ENCODE peak calls at places on chromosome 1, in four cellular contexts. S is foreskin fibroblast, L is neural crest cell, Q is HFFc6. B is an unnamed sample.

GRCh38 chr1:10186453-10187319 is 23.7 kb upstream of the KIF1B start:
- DNase-seq in S (peak), Q (peak), L (no peak), B (no peak)

GRCh38 chr1:42816600-42817439 is at the start of the genes ERMAP and SVBP:
- DNase-seq in S (peak), Q (peak), L (peak), B (peak)

GRCh38 chr1:161367684-161368398 is at the start of gene CFAP126:
- DNase-seq in S (peak), L (peak), Q (peak), B (no peak)

GRCh38 chr1:229380514-229381160 is 37.8 kb upstream of the CCSAP start:
- DNase-seq in Q (no peak), S (no peak), L (no peak), B (no peak)

GRCh38 chr1:187817782-187818181 is 989.0 kb downstream of the PLA2G4A start:
- DNase-seq in Q (no peak), S (no peak), L (no peak), B (no peak)

GRCh38 chr1:59570524-59570923 is 244.2 kb upstream of the HOOK1 start:
- DNase-seq in Q (no peak), L (no peak), S (no peak), B (no peak)

GRCh38 chr1:65508051-65508450 is 87.6 kb downstream of the LEPR start:
- DNase-seq in Q (no peak), L (no peak), S (peak), B (no peak)

GRCh38 chr1:178933709-178934573 is 63.1 kb upstream of the ANGPTL1 start:
- DNase-seq in S (peak), L (no peak), Q (no peak), B (no peak)

GRCh38 chr1:87334351-87335174 is 5.9 kb downstream of the LMO4 start:
- DNase-seq in L (peak), Q (peak), S (peak), B (peak)

GRCh38 chr1:40834968-40835545 is 27.1 kb downstream of the CITED4 start:
- DNase-seq in L (no peak), Q (no peak), S (no peak), B (no peak)

GRCh38 chr1:8816831-8817412 is 518 bp downstream of the RERE start:
- DNase-seq in L (peak), Q (peak), S (no peak), B (no peak)

GRCh38 chr1:201229771-201230635 is 39.4 kb downstream of the IGFN1 start:
- DNase-seq in L (no peak), S (peak), Q (peak), B (no peak)
- TF ChIP-seq CTCF in L (no peak), S (peak), Q (peak), B (peak)

GRCh38 chr1:11685210-11685752 is 4.3 kb upstream of the MAD2L2 start:
- DNase-seq in S (no peak), Q (no peak), L (no peak), B (no peak)
- TF ChIP-seq CTCF in S (no peak), Q (no peak), L (no peak), B (no peak)

DNA sequence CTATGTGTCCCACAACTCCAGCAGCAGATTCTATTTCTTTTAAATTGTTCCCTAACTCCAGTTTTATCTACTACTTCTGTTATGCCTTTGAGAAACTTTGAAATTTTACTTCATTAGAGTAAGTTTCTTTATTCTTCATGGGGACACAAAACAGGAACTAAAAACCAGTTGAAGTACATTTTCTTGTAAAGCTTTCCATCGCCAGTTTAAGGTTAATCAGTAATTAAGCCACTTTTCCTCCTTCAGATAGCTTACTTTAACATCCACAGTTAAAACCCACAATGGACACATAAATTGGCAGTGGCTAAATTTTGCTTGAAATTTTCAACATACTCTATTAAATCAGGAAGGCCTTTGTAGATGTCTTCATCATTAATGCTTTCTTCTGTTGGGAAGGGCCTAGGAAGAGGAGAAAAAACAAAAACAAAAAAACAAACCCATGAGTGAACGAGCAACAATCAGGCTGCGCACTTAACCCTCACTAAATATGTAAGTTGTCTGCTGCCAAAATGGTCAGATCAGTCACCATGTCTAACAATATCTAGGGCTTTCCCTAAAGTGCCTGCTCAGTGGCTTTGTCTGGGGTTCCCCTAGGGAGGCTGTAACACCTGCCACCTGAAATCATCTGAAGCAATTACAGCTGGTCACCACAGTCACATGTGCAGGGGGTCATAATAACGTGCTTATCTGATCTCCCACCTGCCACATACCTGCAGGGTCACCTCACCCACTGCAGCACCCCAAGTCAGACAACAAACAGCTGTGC is 187.9 kb downstream of the VAV3 start:
- DNase-seq in L (no peak), Q (no peak), S (no peak), B (no peak)
- TF ChIP-seq CTCF in L (no peak), Q (no peak), S (no peak), B (no peak)

GRCh38 chr1:21605964-21606705 is 63.0 kb downstream of the RAP1GAP start:
- DNase-seq in S (no peak), Q (no peak), L (no peak), B (no peak)

GRCh38 chr1:21604208-21604957 is 64.8 kb downstream of the RAP1GAP start:
- DNase-seq in Q (no peak), S (no peak), L (no peak), B (no peak)

GRCh38 chr1:21603177-21604138 is 65.7 kb downstream of the RAP1GAP start:
- DNase-seq in L (no peak), Q (no peak), S (no peak), B (no peak)

GRCh38 chr1:21607549-21608529 is 61.3 kb downstream of the RAP1GAP start:
- DNase-seq in S (peak), Q (peak), L (peak), B (peak)

GRCh38 chr1:21605012-21605715 is 64.0 kb downstream of the RAP1GAP start:
- DNase-seq in S (no peak), L (no peak), Q (no peak), B (no peak)
- TF ChIP-seq CTCF in S (no peak), L (no peak), Q (peak), B (no peak)

B was measured in progenitor cell of endocrine pancreas.